ENCODE peak calls at places on chromosomes 13 and 19, in seven cellular contexts. G, H, V, D, K, W and I are unnamed samples.

GRCh38 chr13:49740870-49741269 is 49.6 kb upstream of the EBPL start:
- DNase-seq in G (no peak), H (no peak), V (no peak), D (no peak), K (no peak), W (no peak), I (no peak)

GRCh38 chr19:58229255-58229639 is 533 bp downstream of the ZNF544 start:
- DNase-seq in G (no peak), H (no peak), V (no peak), D (peak), K (no peak), W (peak), I (no peak)

GRCh38 chr13:33197551-33197971 is 88.0 kb downstream of the STARD13 start:
- DNase-seq in G (no peak), H (no peak), V (no peak), D (no peak), K (no peak), W (no peak), I (no peak)

GRCh38 chr13:31970237-31970930 is 61.2 kb upstream of the FRY start:
- DNase-seq in G (no peak), H (peak), V (no peak), D (peak), K (no peak), W (no peak), I (no peak)

GRCh38 chr19:28737021-28737525 is 475.9 kb downstream of the UQCRFS1 start:
- DNase-seq in G (no peak), H (peak), V (no peak), D (peak), K (no peak), W (peak), I (no peak)

GRCh38 chr13:32863596-32863995 is 152.6 kb upstream of the KL start:
- DNase-seq in G (no peak), H (no peak), V (no peak), D (no peak), K (no peak), W (no peak), I (no peak)

GRCh38 chr13:50284540-50284939 is 269.3 kb downstream of the KCNRG start:
- DNase-seq in G (no peak), H (no peak), V (no peak), D (no peak), K (no peak), W (no peak), I (no peak)

GRCh38 chr13:24511824-24512207 is 762 bp downstream of the PARP4 start:
- DNase-seq in G (peak), H (no peak), V (no peak), D (no peak), K (no peak), W (no peak), I (no peak)

GRCh38 chr13:109918179-109918651 is 131.8 kb upstream of the IRS2 start:
- DNase-seq in G (no peak), H (no peak), V (no peak), D (peak), K (no peak), W (peak), I (no peak)

GRCh38 chr13:24075137-24075975 is 85.2 kb upstream of the SPATA13 start:
- DNase-seq in G (no peak), H (no peak), V (no peak), D (no peak), K (no peak), W (no peak), I (no peak)

GRCh38 chr13:28035146-28035782 is 46.8 kb upstream of the URAD start:
- DNase-seq in G (no peak), H (no peak), V (no peak), D (peak), K (no peak), W (no peak), I (no peak)

GRCh38 chr19:45162464-45163143 is 1.8 kb upstream of the NKPD1 start:
- DNase-seq in G (peak), H (no peak), V (peak), D (no peak), K (no peak), W (no peak), I (no peak)

GRCh38 chr13:27177852-27178251 is 6.2 kb upstream of the USP12 start:
- DNase-seq in G (no peak), H (no peak), V (no peak), D (no peak), K (no peak), W (no peak), I (no peak)

GRCh38 chr13:87669379-87669978 is 1.7 kb upstream of the SLITRK5 start:
- DNase-seq in G (no peak), H (no peak), V (no peak), D (peak), K (no peak), W (peak), I (no peak)

GRCh38 chr13:111171629-111172028 is 56.5 kb downstream of the ARHGEF7 start:
- DNase-seq in G (no peak), H (no peak), V (no peak), D (peak), K (no peak), W (no peak), I (no peak)

GRCh38 chr13:48656621-48657020 is 2.9 kb downstream of the CYSLTR2 start:
- DNase-seq in G (no peak), H (no peak), V (no peak), D (no peak), K (no peak), W (peak), I (no peak)

GRCh38 chr19:34673590-34673989 is 3.4 kb downstream of the SCGB2B2 start:
- DNase-seq in G (no peak), H (no peak), V (no peak), D (no peak), K (no peak), W (no peak), I (no peak)

GRCh38 chr19:3979674-3980352 is 5.5 kb downstream of the EEF2 start:
- DNase-seq in G (no peak), H (no peak), V (peak), D (no peak), K (no peak), W (no peak), I (no peak)

GRCh38 chr13:75196112-75196855 is 285.7 kb downstream of the TBC1D4 start:
- DNase-seq in G (no peak), H (no peak), V (no peak), D (peak), K (no peak), W (peak), I (no peak)

GRCh38 chr13:106859505-106859904 is 291.6 kb upstream of the ARGLU1 start:
- DNase-seq in G (no peak), H (no peak), V (no peak), D (no peak), K (no peak), W (no peak), I (no peak)

GRCh38 chr13:99959127-99959529 is 12.4 kb downstream of the ZIC5 start:
- DNase-seq in G (no peak), H (no peak), V (no peak), D (no peak), K (no peak), W (no peak), I (no peak)

GRCh38 chr19:4130635-4131438 is 6.9 kb upstream of the MAP2K2 start:
- DNase-seq in G (no peak), H (peak), V (no peak), D (peak), K (no peak), W (peak), I (no peak)

GRCh38 chr19:13033819-13034611 is 38.7 kb downstream of the NFIX start:
- DNase-seq in G (peak), H (no peak), V (peak), D (peak), K (no peak), W (peak), I (no peak)

GRCh38 chr13:111228262-111229144 is 91.9 kb upstream of the TEX29 start:
- DNase-seq in G (no peak), H (no peak), V (no peak), D (peak), K (no peak), W (no peak), I (no peak)

GRCh38 chr19:32035611-32036010 is 309.8 kb upstream of the ZNF507 start:
- DNase-seq in G (no peak), H (no peak), V (no peak), D (no peak), K (no peak), W (no peak), I (no peak)

GRCh38 chr13:30572859-30573275 is 44.9 kb upstream of the USPL1 start:
- DNase-seq in G (no peak), H (no peak), V (no peak), D (peak), K (no peak), W (peak), I (no peak)
- H3K4me3 ChIP-seq in G (no peak), H (peak), V (no peak), D (peak), K (peak), W (peak), I (no peak)

GRCh38 chr13:57250472-57250871 is 83.5 kb downstream of the PRR20E start:
- DNase-seq in G (no peak), H (no peak), V (no peak), D (no peak), K (no peak), W (no peak), I (no peak)

DNA sequence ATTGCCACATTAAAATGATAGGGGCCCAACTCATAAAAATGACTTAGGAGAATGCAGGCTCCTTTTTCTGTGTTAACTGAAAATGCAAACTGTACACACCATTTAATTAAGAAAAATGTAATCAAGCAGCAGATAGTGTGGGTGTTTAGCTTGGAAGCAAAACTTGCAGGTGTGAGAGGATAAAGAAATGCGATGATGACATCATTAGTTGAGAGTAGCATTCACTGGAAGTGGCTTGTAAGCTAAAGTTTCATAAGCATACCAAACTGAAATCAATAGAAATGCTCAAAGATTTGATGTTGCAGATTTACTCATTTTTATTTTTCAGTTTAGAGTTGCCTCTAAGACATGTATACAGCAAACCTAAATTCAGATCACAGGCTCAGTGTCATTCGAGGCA is 86.6 kb downstream of the PRR20E start:
- DNase-seq in G (no peak), H (no peak), V (no peak), D (no peak), K (no peak), W (no peak), I (no peak)
- H3K4me3 ChIP-seq in G (no peak), H (no peak), V (no peak), D (no peak), K (no peak), W (no peak), I (no peak)

DNA sequence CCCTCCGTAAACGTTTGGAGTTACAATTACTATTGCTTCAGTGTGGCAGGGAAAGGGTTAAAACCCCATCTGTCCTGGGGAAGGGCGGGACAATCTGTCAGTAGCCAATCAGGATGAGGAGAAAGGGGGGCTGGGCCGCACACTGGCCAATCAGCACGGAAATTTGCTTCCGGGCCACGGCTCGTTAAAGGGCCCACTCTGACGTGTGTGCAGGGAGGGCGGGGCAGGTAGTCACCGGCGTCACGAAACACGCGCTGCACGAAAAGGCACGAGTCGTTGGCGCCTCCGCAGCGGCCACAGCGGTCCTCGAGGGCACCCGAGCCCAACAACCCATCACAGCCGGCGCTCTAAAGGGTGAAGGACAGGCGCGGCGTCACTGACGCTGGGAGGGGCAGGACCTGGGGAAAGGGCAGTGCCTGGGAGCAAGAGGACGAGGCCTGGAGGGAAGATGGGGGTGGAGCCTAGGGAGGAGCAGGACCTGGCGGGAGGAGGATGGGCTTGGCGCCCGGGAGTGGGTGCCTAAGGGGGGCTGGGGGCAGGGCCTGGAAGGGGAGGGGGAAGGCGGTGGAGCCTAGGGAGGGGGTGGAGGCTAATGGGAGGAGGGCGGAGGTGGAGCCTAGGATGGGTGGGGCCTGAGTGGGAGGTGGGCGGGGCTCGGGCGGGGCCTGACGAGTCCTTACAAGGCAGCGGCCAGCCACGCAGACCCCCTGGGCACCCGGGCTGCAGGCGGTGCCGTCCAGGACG is 4.9 kb downstream of the ADAMTSL5 start:
- DNase-seq in G (peak), H (peak), V (peak), D (peak), K (peak), W (peak), I (peak)
- H3K4me3 ChIP-seq in G (no peak), H (peak), V (no peak), D (peak), K (peak), W (peak), I (peak)

DNA sequence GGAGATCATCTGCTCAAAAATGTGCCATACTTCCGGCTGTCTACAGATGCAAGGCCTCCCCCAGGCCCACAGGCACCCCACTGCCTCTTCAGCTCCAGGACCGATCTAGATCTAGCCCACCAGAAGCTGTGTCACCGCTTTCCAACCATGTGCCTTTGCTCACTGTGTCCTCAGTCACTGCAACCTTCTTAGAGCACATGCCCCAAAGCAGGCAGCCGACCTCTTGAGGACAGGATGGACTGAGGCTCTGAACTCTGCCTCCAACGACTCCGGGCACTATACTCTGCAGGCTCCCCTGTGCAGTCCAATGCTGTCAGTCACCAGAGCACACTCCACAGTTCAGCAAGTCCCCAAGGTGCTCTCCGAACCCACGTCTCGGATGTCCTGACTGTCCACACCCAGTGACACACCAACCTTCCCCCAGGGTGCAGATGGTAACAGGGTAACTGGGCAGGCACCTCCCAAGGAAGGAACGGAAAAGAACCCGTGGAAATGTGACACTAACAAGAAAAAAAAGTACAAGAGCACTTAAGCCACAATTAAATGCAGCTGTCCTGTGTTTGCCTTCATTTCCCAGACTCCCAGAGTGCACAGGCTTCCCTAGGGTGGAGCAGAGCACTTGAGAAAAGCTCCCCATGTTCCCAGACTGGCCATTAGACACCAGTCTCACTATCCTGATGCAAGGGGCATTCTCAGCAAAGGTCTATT is 4.8 kb downstream of the STK24 start:
- DNase-seq in G (no peak), H (no peak), V (no peak), D (peak), K (no peak), W (peak), I (no peak)
- H3K4me3 ChIP-seq in G (no peak), H (no peak), V (no peak), D (no peak), K (no peak), W (no peak), I (no peak)

DNA sequence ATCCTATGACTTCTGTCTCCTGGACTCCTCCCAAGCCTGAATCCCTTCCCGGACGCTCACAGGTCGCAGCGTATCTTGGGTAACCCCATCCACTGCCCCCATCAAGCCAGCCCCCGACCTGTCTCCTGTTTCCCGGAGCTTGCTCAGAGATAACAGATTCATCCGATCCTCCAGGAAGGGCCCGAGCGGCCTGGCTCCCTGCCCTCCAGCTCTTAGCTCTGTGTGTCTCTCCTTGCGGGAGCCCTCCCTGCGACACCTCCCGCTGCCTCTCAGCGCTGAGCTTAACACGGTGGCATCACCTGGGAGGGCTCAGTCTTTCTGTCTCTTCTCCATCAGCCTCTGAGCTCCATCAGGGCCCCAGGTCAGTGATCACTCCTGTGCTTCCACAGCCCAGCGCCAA is 4.3 kb upstream of the TMEM255B start:
- DNase-seq in G (no peak), H (no peak), V (no peak), D (no peak), K (no peak), W (no peak), I (no peak)
- H3K4me3 ChIP-seq in G (no peak), H (no peak), V (no peak), D (no peak), K (no peak), W (no peak), I (no peak)